ENCODE peak calls at places on chromosomes 7 and 10, in seven cellular contexts. T, M, H, Z, P, N and F are unnamed samples.

GRCh38 chr10:13047529-13048206 is 46.2 kb upstream of the CCDC3 start:
- DNase-seq in T (no peak), M (no peak), H (no peak), Z (no peak), P (no peak), N (no peak), F (no peak)

GRCh38 chr7:1368682-1369571 is 90.3 kb downstream of the MICALL2 start:
- DNase-seq in T (peak), M (no peak), H (no peak), Z (no peak), P (no peak), N (peak), F (no peak)

GRCh38 chr7:116630932-116631449 is 41.0 kb upstream of the MET start:
- DNase-seq in T (no peak), M (peak), H (peak), Z (peak), P (peak), N (peak), F (peak)

GRCh38 chr7:100879685-100880261 is 4.9 kb downstream of the SRRT start:
- DNase-seq in T (no peak), M (no peak), H (no peak), Z (no peak), P (no peak), N (no peak), F (no peak)

GRCh38 chr7:11830004-11830403 is 2.0 kb downstream of the THSD7A start:
- DNase-seq in T (no peak), M (no peak), H (no peak), Z (no peak), P (no peak), N (no peak), F (no peak)

GRCh38 chr10:110634527-110635209 is 9.5 kb upstream of the RBM20 start:
- DNase-seq in T (no peak), M (no peak), H (no peak), Z (peak), P (no peak), N (no peak), F (no peak)

GRCh38 chr10:25059990-25060389 is 43.6 kb downstream of the THNSL1 start:
- DNase-seq in T (no peak), M (peak), H (peak), Z (no peak), P (peak), N (no peak), F (peak)

GRCh38 chr10:24351883-24352778 is 143.2 kb downstream of the KIAA1217 start:
- DNase-seq in T (no peak), M (no peak), H (no peak), Z (no peak), P (no peak), N (no peak), F (no peak)

GRCh38 chr10:92354587-92354986 is 63.6 kb downstream of the MARCHF5 start:
- DNase-seq in T (no peak), M (no peak), H (no peak), Z (no peak), P (no peak), N (no peak), F (no peak)

GRCh38 chr10:16521311-16522016 is at the start of gene C1QL3:
- DNase-seq in T (no peak), M (peak), H (no peak), Z (no peak), P (no peak), N (peak), F (peak)

GRCh38 chr7:141014091-141014490 is 661 bp downstream of the MRPS33 start:
- DNase-seq in T (no peak), M (no peak), H (no peak), Z (no peak), P (peak), N (no peak), F (peak)

GRCh38 chr7:131624536-131624935 is 68.1 kb upstream of the PODXL start:
- DNase-seq in T (no peak), M (no peak), H (no peak), Z (no peak), P (no peak), N (no peak), F (no peak)

GRCh38 chr7:6729492-6730342 is 23.0 kb upstream of the ZNF12 start:
- DNase-seq in T (peak), M (peak), H (peak), Z (peak), P (peak), N (peak), F (peak)

GRCh38 chr7:131546583-131547111 is 9.8 kb downstream of the PODXL start:
- DNase-seq in T (peak), M (no peak), H (no peak), Z (no peak), P (no peak), N (peak), F (no peak)

GRCh38 chr10:59903871-59904270 is 2.5 kb downstream of the CCDC6 start:
- DNase-seq in T (no peak), M (no peak), H (no peak), Z (no peak), P (no peak), N (no peak), F (peak)

GRCh38 chr7:75702515-75702914 is 36.2 kb downstream of the HIP1 start:
- DNase-seq in T (no peak), M (no peak), H (no peak), Z (no peak), P (no peak), N (no peak), F (no peak)

GRCh38 chr7:35026154-35026553 is 11.1 kb downstream of the DPY19L1 start:
- DNase-seq in T (no peak), M (no peak), H (no peak), Z (no peak), P (no peak), N (no peak), F (peak)

GRCh38 chr10:103812431-103812830 is 42.9 kb downstream of the SH3PXD2A start:
- DNase-seq in T (no peak), M (no peak), H (no peak), Z (no peak), P (no peak), N (no peak), F (no peak)

GRCh38 chr10:103812004-103812403 is 43.4 kb downstream of the SH3PXD2A start:
- DNase-seq in T (no peak), M (peak), H (no peak), Z (no peak), P (no peak), N (no peak), F (no peak)

GRCh38 chr10:103816431-103816830 is 38.9 kb downstream of the SH3PXD2A start:
- DNase-seq in T (no peak), M (no peak), H (no peak), Z (no peak), P (peak), N (peak), F (peak)

GRCh38 chr10:103814626-103815370 is 40.6 kb downstream of the SH3PXD2A start:
- DNase-seq in T (no peak), M (no peak), H (no peak), Z (no peak), P (no peak), N (no peak), F (no peak)

GRCh38 chr10:103814104-103814503 is 41.3 kb downstream of the SH3PXD2A start:
- DNase-seq in T (no peak), M (no peak), H (no peak), Z (no peak), P (no peak), N (no peak), F (no peak)
- H3K4me3 ChIP-seq in T (no peak), M (no peak), H (no peak), Z (no peak), P (no peak), N (no peak), F (no peak)

DNA sequence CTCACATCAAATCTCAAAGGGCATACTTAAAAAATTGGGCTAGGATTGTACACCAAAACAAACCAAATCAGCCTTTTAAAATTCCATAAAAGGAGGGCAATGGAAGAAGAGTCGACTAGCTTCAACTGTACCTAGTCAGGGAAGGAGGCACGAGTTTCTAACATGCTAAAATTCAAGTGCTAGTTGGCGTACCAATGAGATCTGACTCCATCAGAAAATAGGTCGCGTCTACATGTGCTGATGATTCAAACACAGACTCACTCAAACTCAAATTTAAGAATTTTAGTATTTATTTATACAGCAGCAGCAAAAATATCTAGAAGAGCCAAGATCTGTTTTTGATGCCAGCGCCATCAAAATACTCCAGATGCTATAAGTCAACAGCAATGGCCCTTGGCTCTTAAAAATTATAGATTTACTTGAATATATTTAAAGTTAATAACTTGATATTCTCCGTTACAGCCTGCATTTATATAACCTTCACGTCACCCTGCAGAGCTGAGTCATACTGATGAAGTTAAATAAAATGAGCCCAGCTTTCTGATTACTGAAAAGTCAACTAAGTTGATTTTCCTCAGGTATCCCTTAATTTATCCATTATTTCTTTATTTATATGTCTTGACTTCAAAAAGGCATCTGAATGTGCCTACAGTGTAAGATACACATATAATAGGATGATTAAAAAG is 302.1 kb upstream of the IMMP2L start:
- DNase-seq in T (no peak), M (no peak), H (no peak), Z (no peak), P (peak), N (no peak), F (peak)
- TF ChIP-seq CTCF in T (no peak), M (no peak), H (no peak), Z (no peak), P (no peak), N (no peak), F (no peak)

DNA sequence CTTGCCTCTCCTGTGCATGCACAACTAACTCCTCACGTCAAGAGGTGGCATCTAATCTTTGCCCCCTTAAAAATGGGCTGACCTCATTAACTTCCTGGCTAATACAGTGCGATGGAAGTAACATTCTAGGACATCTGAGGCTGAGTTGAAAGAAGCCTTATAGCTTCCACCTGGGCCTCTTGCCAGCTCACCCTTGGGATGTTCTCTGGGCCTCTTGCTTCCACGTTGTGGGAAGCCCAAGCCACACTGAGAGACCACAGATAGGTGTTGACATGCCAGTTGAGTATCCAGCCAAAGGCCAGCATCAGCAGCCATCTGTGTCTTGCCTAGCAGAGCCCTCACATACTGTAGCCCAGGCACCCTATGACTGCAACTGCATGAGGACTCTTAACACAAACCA is 60.8 kb upstream of the GDF10 start:
- DNase-seq in T (no peak), M (peak), H (no peak), Z (no peak), P (no peak), N (no peak), F (no peak)
- H3K4me3 ChIP-seq in T (no peak), M (no peak), H (no peak), Z (no peak), P (no peak), N (no peak), F (no peak)

GRCh38 chr7:50212666-50213621 is 91.6 kb upstream of the IKZF1 start:
- DNase-seq in T (no peak), M (no peak), H (no peak), Z (no peak), P (no peak), N (no peak), F (no peak)

GRCh38 chr7:50209461-50210161 is 94.9 kb upstream of the IKZF1 start:
- DNase-seq in T (no peak), M (no peak), H (no peak), Z (no peak), P (no peak), N (no peak), F (no peak)

GRCh38 chr7:50210706-50211115 is 93.8 kb upstream of the IKZF1 start:
- DNase-seq in T (no peak), M (no peak), H (no peak), Z (no peak), P (no peak), N (peak), F (no peak)

GRCh38 chr7:50212016-50212325 is 92.5 kb upstream of the IKZF1 start:
- DNase-seq in T (no peak), M (no peak), H (no peak), Z (no peak), P (no peak), N (no peak), F (no peak)

DNA sequence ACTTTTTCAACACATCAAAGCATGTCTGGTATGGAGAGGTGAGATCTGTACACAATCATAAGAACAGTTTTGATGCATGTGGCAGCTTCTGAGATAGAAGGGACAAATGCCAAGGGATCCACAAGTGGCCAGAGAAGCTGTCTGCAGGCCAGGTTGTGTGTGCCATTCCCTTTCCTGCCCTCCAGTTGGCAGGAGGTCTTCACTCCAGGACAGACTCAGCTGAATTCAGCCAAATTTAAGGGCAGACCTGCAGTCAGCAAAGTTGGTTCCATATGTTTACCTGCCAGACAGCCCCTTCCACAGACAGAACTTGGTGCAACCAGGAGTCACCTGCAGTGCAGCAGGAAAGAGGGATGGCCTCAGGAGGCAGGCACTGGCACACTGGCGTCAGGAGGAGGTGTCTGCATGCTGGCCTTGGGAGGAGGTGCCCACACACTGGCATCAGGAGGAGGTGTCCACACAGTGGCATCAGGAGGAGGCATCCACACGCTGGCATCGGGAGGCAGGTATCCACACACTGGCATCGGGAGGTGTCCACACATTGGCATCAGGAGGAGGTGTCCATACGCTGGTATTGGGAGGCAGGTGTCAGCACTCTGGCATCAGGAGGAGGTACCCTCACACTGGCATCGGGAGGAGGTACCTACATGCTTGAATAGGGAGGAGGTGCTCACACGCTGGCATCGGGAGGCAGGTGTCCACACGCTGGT is 93.1 kb upstream of the IKZF1 start:
- DNase-seq in T (no peak), M (no peak), H (no peak), Z (no peak), P (no peak), N (no peak), F (no peak)
- TF ChIP-seq CTCF in T (no peak), M (no peak), H (no peak), Z (no peak), P (no peak), N (no peak), F (no peak)

GRCh38 chr10:14658331-14659122 is 116.2 kb downstream of the FAM107B start:
- DNase-seq in T (no peak), M (no peak), H (peak), Z (no peak), P (peak), N (peak), F (peak)
- H3K4me3 ChIP-seq in T (no peak), M (no peak), H (no peak), Z (no peak), P (no peak), N (no peak), F (no peak)

GRCh38 chr7:139557857-139558581 is 34.5 kb downstream of the CLEC2L start:
- DNase-seq in T (no peak), M (no peak), H (no peak), Z (no peak), P (no peak), N (no peak), F (no peak)
- TF ChIP-seq CTCF in T (peak), M (no peak), H (peak), Z (no peak), P (peak), N (no peak), F (no peak)

GRCh38 chr7:99381664-99382075 is 7.1 kb downstream of the ARPC1B start:
- DNase-seq in T (no peak), M (no peak), H (no peak), Z (no peak), P (no peak), N (no peak), F (no peak)
- H3K4me3 ChIP-seq in T (no peak), M (no peak), H (no peak), Z (no peak), P (no peak), N (peak), F (no peak)